ENCODE peak calls at places on chromosomes 5 and 9, in five cellular contexts. T, D, Z, B and U are unnamed samples.

GRCh38 chr5:109907189-109907588 is 217.5 kb downstream of the MAN2A1 start:
- DNase-seq in B (no peak), D (no peak), T (no peak), Z (no peak), U (no peak)

GRCh38 chr9:116674210-116674980 is 12.7 kb upstream of the TRIM32 start:
- DNase-seq in T (no peak), D (no peak), Z (peak; percentile 33), B (no peak), U (no peak)

GRCh38 chr5:73897886-73898285 is 271.9 kb downstream of the ARHGEF28 start:
- DNase-seq in T (no peak), B (no peak), D (no peak), Z (no peak), U (no peak)

GRCh38 chr5:126707080-126707479 is 69.9 kb upstream of the LMNB1 start:
- DNase-seq in T (no peak), Z (no peak), D (no peak), B (no peak), U (no peak)

GRCh38 chr9:120372040-120372439 is 207.9 kb downstream of the CDK5RAP2 start:
- DNase-seq in T (no peak), D (no peak), B (no peak), Z (no peak), U (no peak)

GRCh38 chr9:129242971-129243561 is 65.0 kb upstream of the IER5L start:
- DNase-seq in Z (peak; percentile 70), D (no peak), T (no peak), B (no peak), U (peak; percentile 61)

GRCh38 chr5:141479776-141480175 is 4.0 kb downstream of the PCDHGC3 start:
- DNase-seq in D (no peak), Z (peak; percentile 33), T (no peak), B (no peak), U (peak; percentile 29)

GRCh38 chr5:139131062-139131856 is 66.9 kb downstream of the SIL1 start:
- DNase-seq in T (no peak), D (peak; percentile 65), Z (peak; percentile 39), B (no peak), U (no peak)

GRCh38 chr5:3658929-3659328 is 63.3 kb downstream of the IRX1 start:
- DNase-seq in Z (no peak), B (no peak), T (no peak), D (no peak), U (no peak)

GRCh38 chr5:14870347-14871083 is 1.1 kb downstream of the ANKH start:
- DNase-seq in Z (no peak), D (no peak), T (peak; percentile 58), B (no peak), U (no peak)

GRCh38 chr5:96716716-96717115 is 54.5 kb downstream of the CAST start:
- DNase-seq in T (no peak), D (no peak), B (no peak), Z (no peak), U (no peak)

GRCh38 chr9:4105183-4105582 is 194.7 kb downstream of the GLIS3 start:
- DNase-seq in B (no peak), Z (no peak), T (no peak), D (no peak), U (no peak)

GRCh38 chr5:157361865-157362465 is 96.0 kb downstream of the CYFIP2 start:
- DNase-seq in T (no peak), Z (peak; percentile 49), D (no peak), B (no peak), U (no peak)

GRCh38 chr9:107782381-107782780 is 292.8 kb upstream of the KLF4 start:
- DNase-seq in Z (peak; percentile 74), B (no peak), T (no peak), D (no peak), U (peak; percentile 50)

GRCh38 chr5:9977070-9977469 is 272.6 kb downstream of the ATPSCKMT start:
- DNase-seq in Z (no peak), T (no peak), B (no peak), D (no peak), U (no peak)

GRCh38 chr5:74161171-74161570 is 479.4 kb downstream of the ENC1 start:
- DNase-seq in D (no peak), B (no peak), T (no peak), Z (peak; percentile 4), U (no peak)

GRCh38 chr5:150141544-150142188 is 14.0 kb downstream of the PDGFRB start:
- DNase-seq in T (no peak), D (no peak), B (no peak), Z (peak; percentile 93), U (peak; percentile 74)

GRCh38 chr5:85132269-85132668 is 747.6 kb upstream of the EDIL3 start:
- DNase-seq in T (no peak), Z (peak; percentile 29), B (no peak), D (no peak), U (peak; percentile 75)

GRCh38 chr5:55406292-55406691 is 98.5 kb downstream of the MTREX start:
- DNase-seq in T (no peak), D (no peak), Z (no peak), B (no peak), U (no peak)

GRCh38 chr9:86434039-86434726 is 80.0 kb upstream of the TUT7 start:
- DNase-seq in Z (peak; percentile 79), B (no peak), D (no peak), T (peak; percentile 9), U (peak; percentile 89)

GRCh38 chr9:4833781-4834560 is 41.2 kb downstream of the RCL1 start:
- DNase-seq in T (no peak), Z (peak; percentile 84), D (no peak), B (no peak), U (peak; percentile 39)

GRCh38 chr5:159419567-159419966 is 89.3 kb upstream of the IL12B start:
- DNase-seq in D (peak; percentile 13), B (no peak), T (no peak), Z (no peak), U (no peak)

GRCh38 chr9:124511426-124511840 is 4.2 kb upstream of the NR5A1 start:
- DNase-seq in D (no peak), B (no peak), Z (no peak), T (no peak), U (no peak)

GRCh38 chr5:81787843-81788242 is 36.9 kb upstream of the SSBP2 start:
- DNase-seq in T (peak; percentile 70), B (no peak), D (peak; percentile 92), Z (peak; percentile 80), U (peak; percentile 79)

GRCh38 chr5:127088226-127088625 is 14.9 kb upstream of the C5orf63 start:
- DNase-seq in T (no peak), B (no peak), Z (peak; percentile 97), D (no peak), U (peak; percentile 97)

GRCh38 chr9:88215181-88216131 is 77.2 kb upstream of the SPATA31C2 start:
- DNase-seq in B (no peak), Z (no peak), D (no peak), T (no peak), U (no peak)

GRCh38 chr9:79616971-79617370 is 45.2 kb downstream of the TLE4 start:
- DNase-seq in B (no peak), Z (no peak), D (peak; percentile 8), T (no peak), U (no peak)

GRCh38 chr9:132125944-132126720 is 35.7 kb upstream of the NTNG2 start:
- DNase-seq in T (no peak), Z (no peak), D (no peak), B (no peak), U (no peak)

DNA sequence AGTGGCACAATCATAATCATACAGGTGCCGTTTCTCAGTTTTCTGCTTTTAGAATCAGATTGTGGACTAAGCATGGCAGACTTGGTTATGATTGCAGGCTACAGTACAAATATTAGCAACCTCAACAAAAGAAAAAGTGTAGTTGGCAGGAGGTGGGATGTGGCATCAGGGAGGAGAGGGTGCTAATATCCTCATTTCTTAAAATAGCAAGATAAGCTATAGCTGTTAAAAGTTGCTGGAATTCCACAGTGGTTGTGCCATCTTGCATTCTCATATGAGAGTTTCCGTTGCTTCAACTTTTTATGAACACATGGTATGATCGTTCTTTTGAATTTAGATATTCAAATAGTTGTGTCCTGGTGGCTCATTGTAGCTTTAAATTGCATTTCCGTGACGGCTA is 21.4 kb downstream of the PIP5K1B start:
- DNase-seq in D (no peak), T (no peak), Z (no peak), B (no peak), U (no peak)
- H3K4me1 ChIP-seq in D (peaks cover 22% of the 10 kb centered on the region), T (no peaks in the 10 kb centered on the region), Z (no peaks in the 10 kb centered on the region), B (no peaks in the 10 kb centered on the region), U (no peaks in the 10 kb centered on the region)

DNA sequence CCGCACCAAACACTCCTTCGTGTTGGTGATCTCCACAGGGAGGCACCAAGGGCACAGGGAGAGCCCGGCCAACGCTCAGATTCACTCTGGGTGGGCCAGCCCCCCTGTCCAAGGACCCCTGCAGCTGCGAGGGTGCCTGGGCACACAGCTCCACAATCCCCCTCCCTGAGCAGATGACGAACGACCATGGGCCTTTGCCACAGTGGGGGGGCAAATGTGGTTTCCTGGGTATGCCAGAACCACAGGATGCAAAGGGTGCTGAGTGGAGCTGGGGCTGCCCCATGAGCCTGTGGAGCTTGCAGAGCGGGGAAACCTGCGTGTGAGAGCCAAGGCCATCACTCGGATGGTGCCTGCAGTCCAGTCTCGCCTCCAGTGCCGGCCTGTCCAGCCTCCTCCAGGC is 31.0 kb downstream of the LPCAT1 start:
- DNase-seq in D (no peak), B (no peak), T (peak; percentile 42), Z (no peak), U (no peak)
- H3K4me1 ChIP-seq in D (no peaks in the 10 kb centered on the region), B (no peaks in the 10 kb centered on the region), T (no peaks in the 10 kb centered on the region), Z (peaks cover 7% of the 10 kb centered on the region), U (peaks cover 14% of the 10 kb centered on the region)

DNA sequence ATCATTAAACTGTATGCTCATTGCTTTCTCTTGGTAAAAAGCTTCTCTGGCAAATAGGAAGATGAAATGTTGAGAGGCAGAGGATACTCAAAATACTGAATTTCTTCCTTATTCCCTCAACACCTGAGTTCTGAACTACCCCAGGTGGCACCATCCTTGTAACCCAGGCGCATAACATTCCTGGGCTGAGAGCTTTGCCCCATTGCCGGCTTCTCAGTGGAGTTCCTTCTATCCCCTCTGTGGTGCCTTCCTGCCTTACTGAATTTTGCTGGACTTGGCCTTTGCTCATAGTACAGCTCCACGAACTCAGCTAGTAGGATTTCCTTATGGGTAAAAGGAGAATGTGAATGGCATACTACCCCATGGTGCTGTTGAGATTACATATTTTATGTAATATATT is 54.7 kb downstream of the BASP1 start:
- DNase-seq in Z (no peak), B (no peak), D (no peak), T (no peak), U (no peak)
- H3K4me1 ChIP-seq in Z (peaks cover 5% of the 10 kb centered on the region), B (peaks cover 12% of the 10 kb centered on the region), D (no peaks in the 10 kb centered on the region), T (no peaks in the 10 kb centered on the region), U (peaks cover 8% of the 10 kb centered on the region)

GRCh38 chr9:22238809-22239684 is 207.6 kb upstream of the DMRTA1 start:
- DNase-seq in Z (peak; percentile 63), B (no peak), T (no peak), D (no peak), U (peak; percentile 72)

GRCh38 chr9:22237497-22238363 is 208.9 kb upstream of the DMRTA1 start:
- DNase-seq in D (no peak), Z (peak; percentile 91), T (peak; percentile 38), B (no peak), U (peak; percentile 85)

GRCh38 chr9:22241024-22241423 is 205.6 kb upstream of the DMRTA1 start:
- DNase-seq in D (no peak), Z (no peak), T (no peak), B (no peak), U (no peak)

GRCh38 chr9:22241611-22242010 is 205.0 kb upstream of the DMRTA1 start:
- DNase-seq in B (no peak), Z (no peak), T (no peak), D (no peak), U (no peak)

GRCh38 chr9:22240619-22241018 is 206.0 kb upstream of the DMRTA1 start:
- DNase-seq in T (no peak), D (no peak), B (no peak), Z (peak; percentile 73), U (peak; percentile 39)
- H3K4me1 ChIP-seq in T (no peaks in the 10 kb centered on the region), D (no peaks in the 10 kb centered on the region), B (no peaks in the 10 kb centered on the region), Z (peaks cover 8% of the 10 kb centered on the region), U (peaks cover 43% of the 10 kb centered on the region)

GRCh38 chr9:83346655-83347393 is 191.4 kb downstream of the FRMD3 start:
- DNase-seq in Z (no peak), D (no peak), B (no peak), T (no peak), U (no peak)
- H3K4me1 ChIP-seq in Z (no peaks in the 10 kb centered on the region), D (no peaks in the 10 kb centered on the region), B (no peaks in the 10 kb centered on the region), T (no peaks in the 10 kb centered on the region), U (no peaks in the 10 kb centered on the region)